ENCODE peak calls at places on chromosome 2, in four cellular contexts. One of them, this sample, is unnamed.

GRCh38 chr2:165067958-165068612 is 112.8 kb upstream of the SLC38A11 start:
- DNase-seq in fibroblast of lung: peak
- DNase-seq in stimulated activated CD8-positive, alpha-beta memory T cell treated with anti-CD3 and anti-CD28 coated beads, Interleukin-7, amount 100 ng/mL, for 24 hours: no peak
- DNase-seq in NCI-H1694: peak
- DNase-seq in this sample: no peak

GRCh38 chr2:196173505-196173904 is 2.1 kb upstream of the STK17B start:
- DNase-seq in fibroblast of lung: peak
- DNase-seq in stimulated activated CD8-positive, alpha-beta memory T cell treated with anti-CD3 and anti-CD28 coated beads, Interleukin-7, amount 100 ng/mL, for 24 hours: no peak
- DNase-seq in NCI-H1694: no peak
- DNase-seq in this sample: no peak

GRCh38 chr2:49914281-49914680 is 760.0 kb upstream of the FSHR start:
- DNase-seq in fibroblast of lung: peak
- DNase-seq in stimulated activated CD8-positive, alpha-beta memory T cell treated with anti-CD3 and anti-CD28 coated beads, Interleukin-7, amount 100 ng/mL, for 24 hours: no peak
- DNase-seq in NCI-H1694: no peak
- DNase-seq in this sample: no peak

GRCh38 chr2:217759991-217760390 is 242.8 kb downstream of the TNS1 start:
- DNase-seq in fibroblast of lung: no peak
- DNase-seq in stimulated activated CD8-positive, alpha-beta memory T cell treated with anti-CD3 and anti-CD28 coated beads, Interleukin-7, amount 100 ng/mL, for 24 hours: no peak
- DNase-seq in NCI-H1694: no peak
- DNase-seq in this sample: no peak

GRCh38 chr2:146374505-146374904 is 1470.3 kb upstream of the ACVR2A start:
- DNase-seq in fibroblast of lung: peak
- DNase-seq in stimulated activated CD8-positive, alpha-beta memory T cell treated with anti-CD3 and anti-CD28 coated beads, Interleukin-7, amount 100 ng/mL, for 24 hours: no peak
- DNase-seq in NCI-H1694: no peak
- DNase-seq in this sample: no peak

GRCh38 chr2:25808006-25808383 is 70.3 kb downstream of the ASXL2 start:
- DNase-seq in fibroblast of lung: peak
- DNase-seq in stimulated activated CD8-positive, alpha-beta memory T cell treated with anti-CD3 and anti-CD28 coated beads, Interleukin-7, amount 100 ng/mL, for 24 hours: no peak
- DNase-seq in NCI-H1694: no peak
- DNase-seq in this sample: no peak

GRCh38 chr2:33425660-33426059 is 50.8 kb upstream of the RASGRP3 start:
- DNase-seq in fibroblast of lung: peak
- DNase-seq in stimulated activated CD8-positive, alpha-beta memory T cell treated with anti-CD3 and anti-CD28 coated beads, Interleukin-7, amount 100 ng/mL, for 24 hours: no peak
- DNase-seq in NCI-H1694: no peak
- DNase-seq in this sample: no peak

GRCh38 chr2:47274054-47274779 is 119.1 kb upstream of the STPG4 start:
- DNase-seq in fibroblast of lung: peak
- DNase-seq in stimulated activated CD8-positive, alpha-beta memory T cell treated with anti-CD3 and anti-CD28 coated beads, Interleukin-7, amount 100 ng/mL, for 24 hours: no peak
- DNase-seq in NCI-H1694: no peak
- DNase-seq in this sample: no peak

This sample was measured in HepG2.